ENCODE peak calls at places on chromosome 20, in nine cellular contexts. One of them, this sample, is unnamed.

GRCh38 chr20:36820928-36821327 is 47.4 kb upstream of the DSN1 start:
- DNase-seq in mammary epithelial cell: no peak
- DNase-seq in GM23338: no peak
- DNase-seq in PC-3: no peak
- DNase-seq in fibroblast of lung: no peak
- DNase-seq in H1: no peak
- DNase-seq in HCT116: no peak
- DNase-seq in neural progenitor cell: no peak
- DNase-seq in endothelial cell of umbilical vein: no peak
- DNase-seq in this sample: no peak

GRCh38 chr20:5654557-5654956 is 95.6 kb upstream of the SHLD1 start:
- DNase-seq in fibroblast of lung: peak; percentile 89
- DNase-seq in neural progenitor cell: no peak
- DNase-seq in H1: no peak
- DNase-seq in mammary epithelial cell: peak; percentile 98
- DNase-seq in PC-3: peak; percentile 99
- DNase-seq in endothelial cell of umbilical vein: peak; percentile 80
- DNase-seq in GM23338: no peak
- DNase-seq in HCT116: no peak
- DNase-seq in this sample: no peak

GRCh38 chr20:34997171-34997570 is 41.5 kb downstream of the MYH7B start:
- DNase-seq in mammary epithelial cell: no peak
- DNase-seq in endothelial cell of umbilical vein: no peak
- DNase-seq in H1: no peak
- DNase-seq in GM23338: peak; percentile 89
- DNase-seq in fibroblast of lung: peak; percentile 34
- DNase-seq in PC-3: no peak
- DNase-seq in HCT116: no peak
- DNase-seq in neural progenitor cell: no peak
- DNase-seq in this sample: no peak

GRCh38 chr20:16261733-16262277 is 311.4 kb downstream of the KIF16B start:
- DNase-seq in GM23338: no peak
- DNase-seq in HCT116: no peak
- DNase-seq in PC-3: no peak
- DNase-seq in mammary epithelial cell: no peak
- DNase-seq in neural progenitor cell: no peak
- DNase-seq in fibroblast of lung: no peak
- DNase-seq in endothelial cell of umbilical vein: no peak
- DNase-seq in H1: no peak
- DNase-seq in this sample: no peak

GRCh38 chr20:46286380-46286779 is 21.9 kb downstream of the CDH22 start:
- DNase-seq in PC-3: no peak
- DNase-seq in endothelial cell of umbilical vein: no peak
- DNase-seq in HCT116: no peak
- DNase-seq in GM23338: no peak
- DNase-seq in H1: no peak
- DNase-seq in neural progenitor cell: no peak
- DNase-seq in mammary epithelial cell: no peak
- DNase-seq in fibroblast of lung: no peak
- DNase-seq in this sample: no peak

GRCh38 chr20:47493175-47493953 is 8.3 kb upstream of the NCOA3 start:
- DNase-seq in endothelial cell of umbilical vein: peak; percentile 49
- DNase-seq in GM23338: no peak
- DNase-seq in fibroblast of lung: peak; percentile 87
- DNase-seq in neural progenitor cell: no peak
- DNase-seq in PC-3: peak; percentile 93
- DNase-seq in HCT116: peak; percentile 36
- DNase-seq in H1: no peak
- DNase-seq in mammary epithelial cell: peak; percentile 73
- DNase-seq in this sample: peak; percentile 75

GRCh38 chr20:33518071-33518470 is 28.2 kb downstream of the CBFA2T2 start:
- DNase-seq in PC-3: peak; percentile 75
- DNase-seq in mammary epithelial cell: peak; percentile 73
- DNase-seq in GM23338: no peak
- DNase-seq in H1: no peak
- DNase-seq in fibroblast of lung: peak; percentile 47
- DNase-seq in endothelial cell of umbilical vein: peak; percentile 88
- DNase-seq in HCT116: no peak
- DNase-seq in neural progenitor cell: peak; percentile 33
- DNase-seq in this sample: no peak

GRCh38 chr20:47603260-47603659 is 101.6 kb downstream of the NCOA3 start:
- DNase-seq in mammary epithelial cell: no peak
- DNase-seq in H1: no peak
- DNase-seq in HCT116: no peak
- DNase-seq in fibroblast of lung: no peak
- DNase-seq in GM23338: no peak
- DNase-seq in neural progenitor cell: no peak
- DNase-seq in endothelial cell of umbilical vein: no peak
- DNase-seq in PC-3: no peak
- DNase-seq in this sample: no peak

GRCh38 chr20:17912916-17913315 is 55.7 kb downstream of the SNX5 start:
- DNase-seq in fibroblast of lung: peak; percentile 31
- DNase-seq in endothelial cell of umbilical vein: no peak
- DNase-seq in H1: no peak
- DNase-seq in PC-3: peak; percentile 42
- DNase-seq in HCT116: no peak
- DNase-seq in neural progenitor cell: no peak
- DNase-seq in GM23338: no peak
- DNase-seq in mammary epithelial cell: no peak
- DNase-seq in this sample: no peak

GRCh38 chr20:17917832-17918618 is 50.6 kb downstream of the SNX5 start:
- DNase-seq in neural progenitor cell: no peak
- DNase-seq in endothelial cell of umbilical vein: no peak
- DNase-seq in PC-3: no peak
- DNase-seq in HCT116: no peak
- DNase-seq in H1: no peak
- DNase-seq in mammary epithelial cell: no peak
- DNase-seq in fibroblast of lung: no peak
- DNase-seq in GM23338: no peak
- DNase-seq in this sample: no peak

GRCh38 chr20:17914957-17915356 is 53.6 kb downstream of the SNX5 start:
- DNase-seq in GM23338: no peak
- DNase-seq in HCT116: no peak
- DNase-seq in mammary epithelial cell: no peak
- DNase-seq in fibroblast of lung: no peak
- DNase-seq in H1: no peak
- DNase-seq in PC-3: no peak
- DNase-seq in endothelial cell of umbilical vein: no peak
- DNase-seq in neural progenitor cell: no peak
- DNase-seq in this sample: no peak

GRCh38 chr20:17919149-17919548 is 49.4 kb downstream of the SNX5 start:
- DNase-seq in fibroblast of lung: no peak
- DNase-seq in HCT116: no peak
- DNase-seq in endothelial cell of umbilical vein: no peak
- DNase-seq in neural progenitor cell: no peak
- DNase-seq in GM23338: no peak
- DNase-seq in PC-3: no peak
- DNase-seq in mammary epithelial cell: no peak
- DNase-seq in H1: no peak
- DNase-seq in this sample: no peak

DNA sequence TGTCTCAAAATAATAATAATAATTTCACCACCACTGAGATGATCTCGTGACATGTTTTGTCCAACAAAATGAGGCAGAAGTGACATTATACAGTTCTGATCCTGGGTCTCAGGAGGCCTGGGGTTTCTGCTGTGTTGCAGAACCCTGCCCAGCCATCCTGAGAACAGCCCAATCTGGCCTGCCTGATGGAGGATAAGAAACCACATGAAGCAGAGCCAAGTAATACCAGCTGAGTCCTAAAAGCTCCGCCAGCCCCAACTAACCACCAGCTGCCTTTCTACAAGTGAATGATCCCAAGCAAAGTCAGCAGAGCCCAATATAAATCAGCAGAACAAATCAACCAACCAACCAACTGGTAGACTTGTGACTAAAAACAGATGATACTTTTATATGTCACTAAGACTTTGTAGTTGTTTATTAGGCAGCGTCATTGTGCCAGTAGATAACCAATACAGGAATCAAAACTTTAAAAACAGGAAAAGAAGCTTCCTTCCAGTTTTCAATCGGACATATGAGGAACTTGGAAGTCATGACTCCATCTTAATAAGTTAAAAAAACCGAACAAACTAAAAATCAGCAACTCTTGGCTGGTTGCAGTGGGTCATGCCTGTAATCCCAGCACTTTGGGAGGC is 52.1 kb downstream of the SNX5 start:
- DNase-seq in HCT116: no peak
- DNase-seq in PC-3: no peak
- DNase-seq in fibroblast of lung: peak; percentile 35
- DNase-seq in H1: no peak
- DNase-seq in GM23338: no peak
- DNase-seq in mammary epithelial cell: no peak
- DNase-seq in endothelial cell of umbilical vein: no peak
- DNase-seq in neural progenitor cell: no peak
- DNase-seq in this sample: peak; percentile 30
- H3K4me2 ChIP-seq in HCT116: no peak overlapping the region
- H3K4me2 ChIP-seq in PC-3: no peak overlapping the region
- H3K4me2 ChIP-seq in fibroblast of lung: no peak overlapping the region
- H3K4me2 ChIP-seq in H1: no peak overlapping the region
- H3K4me2 ChIP-seq in GM23338: no peak overlapping the region
- H3K4me2 ChIP-seq in mammary epithelial cell: no peak overlapping the region
- H3K4me2 ChIP-seq in endothelial cell of umbilical vein: no peak overlapping the region
- H3K4me2 ChIP-seq in neural progenitor cell: no peak overlapping the region
- H3K4me2 ChIP-seq in this sample: no peak overlapping the region

GRCh38 chr20:43972051-43972450 is 57.4 kb downstream of the TOX2 start:
- DNase-seq in neural progenitor cell: no peak
- DNase-seq in mammary epithelial cell: no peak
- DNase-seq in H1: no peak
- DNase-seq in fibroblast of lung: no peak
- DNase-seq in GM23338: no peak
- DNase-seq in HCT116: no peak
- DNase-seq in endothelial cell of umbilical vein: no peak
- DNase-seq in PC-3: no peak
- DNase-seq in this sample: no peak

GRCh38 chr20:43968341-43968740 is 53.7 kb downstream of the TOX2 start:
- DNase-seq in mammary epithelial cell: no peak
- DNase-seq in PC-3: no peak
- DNase-seq in endothelial cell of umbilical vein: no peak
- DNase-seq in fibroblast of lung: no peak
- DNase-seq in GM23338: no peak
- DNase-seq in neural progenitor cell: no peak
- DNase-seq in H1: no peak
- DNase-seq in HCT116: no peak
- DNase-seq in this sample: no peak

GRCh38 chr20:43971233-43971632 is 56.6 kb downstream of the TOX2 start:
- DNase-seq in HCT116: no peak
- DNase-seq in mammary epithelial cell: no peak
- DNase-seq in H1: no peak
- DNase-seq in fibroblast of lung: no peak
- DNase-seq in endothelial cell of umbilical vein: no peak
- DNase-seq in GM23338: no peak
- DNase-seq in PC-3: no peak
- DNase-seq in neural progenitor cell: no peak
- DNase-seq in this sample: no peak

GRCh38 chr20:43969501-43969900 is 54.8 kb downstream of the TOX2 start:
- DNase-seq in GM23338: no peak
- DNase-seq in fibroblast of lung: no peak
- DNase-seq in neural progenitor cell: no peak
- DNase-seq in endothelial cell of umbilical vein: no peak
- DNase-seq in mammary epithelial cell: no peak
- DNase-seq in PC-3: no peak
- DNase-seq in HCT116: no peak
- DNase-seq in H1: no peak
- DNase-seq in this sample: no peak

GRCh38 chr20:43969069-43969468 is 54.4 kb downstream of the TOX2 start:
- DNase-seq in PC-3: no peak
- DNase-seq in GM23338: no peak
- DNase-seq in endothelial cell of umbilical vein: no peak
- DNase-seq in HCT116: no peak
- DNase-seq in mammary epithelial cell: no peak
- DNase-seq in fibroblast of lung: no peak
- DNase-seq in neural progenitor cell: no peak
- DNase-seq in H1: no peak
- DNase-seq in this sample: no peak
- H3K79me2 ChIP-seq in PC-3: no peaks in the 10 kb centered on the region
- H3K79me2 ChIP-seq in GM23338: no peaks in the 10 kb centered on the region
- H3K79me2 ChIP-seq in endothelial cell of umbilical vein: no peaks in the 10 kb centered on the region
- H3K79me2 ChIP-seq in HCT116: no peaks in the 10 kb centered on the region
- H3K79me2 ChIP-seq in mammary epithelial cell: no peaks in the 10 kb centered on the region
- H3K79me2 ChIP-seq in fibroblast of lung: peaks cover 4% of the 10 kb centered on the region
- H3K79me2 ChIP-seq in neural progenitor cell: no peaks in the 10 kb centered on the region
- H3K79me2 ChIP-seq in H1: no peaks in the 10 kb centered on the region
- H3K79me2 ChIP-seq in this sample: peaks cover 99% of the 10 kb centered on the region

GRCh38 chr20:1388253-1388652 is 4.6 kb downstream of the FKBP1A start:
- DNase-seq in GM23338: no peak
- DNase-seq in endothelial cell of umbilical vein: no peak
- DNase-seq in PC-3: no peak
- DNase-seq in neural progenitor cell: no peak
- DNase-seq in mammary epithelial cell: no peak
- DNase-seq in HCT116: no peak
- DNase-seq in fibroblast of lung: no peak
- DNase-seq in H1: no peak
- DNase-seq in this sample: no peak

GRCh38 chr20:1390552-1391403 is 2.1 kb downstream of the FKBP1A start:
- DNase-seq in endothelial cell of umbilical vein: peak; percentile 49
- DNase-seq in fibroblast of lung: no peak
- DNase-seq in mammary epithelial cell: peak; percentile 14
- DNase-seq in H1: no peak
- DNase-seq in GM23338: no peak
- DNase-seq in HCT116: no peak
- DNase-seq in PC-3: no peak
- DNase-seq in neural progenitor cell: no peak
- DNase-seq in this sample: peak; percentile 27

GRCh38 chr20:1388706-1389483 is 4.0 kb downstream of the FKBP1A start:
- DNase-seq in fibroblast of lung: no peak
- DNase-seq in neural progenitor cell: no peak
- DNase-seq in endothelial cell of umbilical vein: peak; percentile 34
- DNase-seq in GM23338: no peak
- DNase-seq in mammary epithelial cell: no peak
- DNase-seq in HCT116: no peak
- DNase-seq in H1: no peak
- DNase-seq in PC-3: no peak
- DNase-seq in this sample: peak; percentile 42

GRCh38 chr20:1391640-1392442 is 1.0 kb downstream of the FKBP1A start:
- DNase-seq in GM23338: peak; percentile 64
- DNase-seq in HCT116: no peak
- DNase-seq in mammary epithelial cell: peak; percentile 64
- DNase-seq in fibroblast of lung: peak; percentile 63
- DNase-seq in neural progenitor cell: peak; percentile 32
- DNase-seq in H1: no peak
- DNase-seq in PC-3: peak; percentile 63
- DNase-seq in endothelial cell of umbilical vein: peak; percentile 94
- DNase-seq in this sample: peak; percentile 67

DNA sequence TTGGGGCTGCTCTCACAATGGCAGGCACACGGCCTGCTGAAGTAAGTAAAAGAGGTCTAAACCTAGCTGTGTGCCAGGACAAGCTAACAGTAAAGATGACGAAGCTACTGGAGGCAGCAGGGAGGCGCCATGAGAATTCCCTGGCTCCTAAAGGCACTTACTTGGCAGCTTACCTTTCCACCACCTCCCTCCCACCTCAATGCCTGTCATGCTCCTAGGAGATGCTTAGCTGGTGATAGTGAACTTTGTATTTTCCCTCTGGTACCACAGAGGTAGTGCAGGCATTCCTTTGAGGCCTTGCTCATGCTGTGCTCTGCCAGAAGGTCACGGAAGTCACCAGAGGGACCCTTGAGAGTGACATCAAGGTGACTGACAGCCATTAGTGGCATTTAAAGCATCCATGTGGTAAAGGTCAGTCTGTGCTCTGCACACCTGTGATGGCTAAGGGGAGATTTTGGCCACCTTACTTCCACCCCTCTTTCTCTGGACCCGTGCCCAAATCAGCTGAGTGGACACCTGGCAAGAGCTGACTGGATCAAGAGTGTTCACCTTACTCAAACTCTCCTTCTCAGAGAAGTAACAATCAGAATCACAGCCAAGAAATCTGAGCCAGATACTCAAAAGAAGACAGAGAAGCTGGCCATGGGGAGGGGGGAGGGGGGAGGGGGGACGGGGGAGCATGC is 3.0 kb downstream of the FKBP1A start:
- DNase-seq in HCT116: no peak
- DNase-seq in H1: no peak
- DNase-seq in PC-3: no peak
- DNase-seq in GM23338: peak; percentile 36
- DNase-seq in mammary epithelial cell: peak; percentile 57
- DNase-seq in endothelial cell of umbilical vein: peak; percentile 36
- DNase-seq in fibroblast of lung: no peak
- DNase-seq in neural progenitor cell: no peak
- DNase-seq in this sample: peak; percentile 39
- H3K4me3 ChIP-seq in HCT116: no peak overlapping the region
- H3K4me3 ChIP-seq in H1: no peak overlapping the region
- H3K4me3 ChIP-seq in PC-3: peak overlapping the region; percentile 40
- H3K4me3 ChIP-seq in GM23338: peak overlapping the region; percentile 29
- H3K4me3 ChIP-seq in mammary epithelial cell: peak overlapping the region; percentile 16
- H3K4me3 ChIP-seq in endothelial cell of umbilical vein: no peak overlapping the region
- H3K4me3 ChIP-seq in fibroblast of lung: no peak overlapping the region
- H3K4me3 ChIP-seq in neural progenitor cell: no peak overlapping the region
- H3K4me3 ChIP-seq in this sample: peak overlapping the region; percentile 22

DNA sequence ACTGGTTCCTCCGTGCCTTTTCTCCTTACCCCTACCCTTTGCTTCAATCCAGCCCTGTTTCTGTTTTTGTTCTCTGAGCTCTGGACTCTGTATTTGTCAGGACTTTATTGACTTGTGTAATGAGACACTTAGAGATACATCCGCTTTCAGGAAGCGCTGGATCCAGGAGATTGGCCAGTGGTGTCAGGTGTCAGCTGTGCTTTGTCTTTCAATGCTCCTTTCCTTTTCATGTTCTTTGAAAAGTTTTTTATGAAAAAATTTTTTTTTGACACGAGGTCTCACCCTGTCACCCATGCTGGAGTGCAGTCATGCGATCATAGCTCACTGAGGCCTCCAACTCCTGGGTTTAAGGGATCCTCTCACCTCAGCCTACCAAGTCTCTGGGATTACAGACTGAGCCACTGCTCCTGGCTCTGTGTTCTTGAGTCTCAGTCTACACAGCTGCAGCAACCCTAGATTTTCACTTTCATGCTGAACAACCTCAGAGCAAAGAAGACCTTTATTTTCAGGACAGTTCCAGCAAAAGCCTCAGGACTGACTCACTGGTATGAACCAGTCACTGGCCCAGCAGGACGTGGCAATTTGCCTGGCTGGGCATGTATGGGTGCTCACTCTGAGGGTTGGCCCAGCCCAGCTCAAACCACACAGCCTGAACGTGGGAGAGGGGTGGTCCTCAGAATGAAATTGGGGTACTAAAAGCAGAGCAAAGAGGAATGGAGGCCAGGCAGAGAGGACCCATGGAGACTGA is 108.5 kb downstream of the DHX35 start:
- DNase-seq in HCT116: peak; percentile 23
- DNase-seq in neural progenitor cell: no peak
- DNase-seq in PC-3: peak; percentile 32
- DNase-seq in H1: no peak
- DNase-seq in endothelial cell of umbilical vein: peak; percentile 25
- DNase-seq in fibroblast of lung: peak; percentile 21
- DNase-seq in GM23338: no peak
- DNase-seq in mammary epithelial cell: peak; percentile 72
- DNase-seq in this sample: no peak
- H3K4me2 ChIP-seq in HCT116: peak overlapping the region; percentile 59
- H3K4me2 ChIP-seq in neural progenitor cell: no peak overlapping the region
- H3K4me2 ChIP-seq in PC-3: no peak overlapping the region
- H3K4me2 ChIP-seq in H1: no peak overlapping the region
- H3K4me2 ChIP-seq in endothelial cell of umbilical vein: no peak overlapping the region
- H3K4me2 ChIP-seq in fibroblast of lung: no peak overlapping the region
- H3K4me2 ChIP-seq in GM23338: no peak overlapping the region
- H3K4me2 ChIP-seq in mammary epithelial cell: peak overlapping the region; percentile 44
- H3K4me2 ChIP-seq in this sample: no peak overlapping the region